ENCODE peak calls at places on chromosomes 13 and 19, in nine cellular contexts. Y is PC-3, G is Peyer's patch, B is psoas muscle, Z is mammary epithelial cell, T is thoracic aorta, V is pancreas, C is thyroid gland, R is cardiac muscle cell. E is an unnamed sample.

GRCh38 chr13:113848431-113849260 is 15.2 kb downstream of the GAS6 start:
- DNase-seq in Y (peak; percentile 20), G (peak; percentile 74), B (peak; percentile 34), Z (peak; percentile 72), T (no peak), V (peak; percentile 40), C (no peak), R (no peak), E (peak; percentile 41)

GRCh38 chr19:7705387-7706187 is 3.7 kb upstream of the FCER2 start:
- DNase-seq in Y (no peak), G (peak; percentile 94), B (peak; percentile 63), Z (no peak), T (no peak), V (no peak), C (no peak), R (no peak), E (peak; percentile 66)

GRCh38 chr13:99062593-99062992 is 84.7 kb upstream of the DOCK9 start:
- DNase-seq in Y (peak; percentile 62), G (no peak), B (no peak), Z (peak; percentile 69), T (no peak), V (no peak), C (peak; percentile 76), R (no peak), E (peak; percentile 82)

GRCh38 chr19:43675906-43676305 is 5.9 kb upstream of the PLAUR start:
- DNase-seq in Y (no peak), G (no peak), B (no peak), Z (no peak), T (no peak), V (no peak), C (no peak), R (no peak), E (no peak)

GRCh38 chr13:114115191-114115671 is 17.2 kb downstream of the RASA3 start:
- DNase-seq in Y (peak; percentile 80), G (peak; percentile 91), B (peak; percentile 77), Z (peak; percentile 19), T (no peak), V (peak; percentile 56), C (no peak), R (no peak), E (peak; percentile 79)

GRCh38 chr13:31048521-31048920 is 113.2 kb downstream of the HSPH1 start:
- DNase-seq in Y (no peak), G (peak; percentile 4), B (no peak), Z (no peak), T (no peak), V (no peak), C (no peak), R (no peak), E (no peak)

GRCh38 chr13:27969073-27969865 is at the start of gene CDX2:
- DNase-seq in Y (no peak), G (peak; percentile 91), B (no peak), Z (no peak), T (no peak), V (no peak), C (no peak), R (no peak), E (no peak)

GRCh38 chr19:49552749-49553148 is 24.9 kb downstream of the RCN3 start:
- DNase-seq in Y (no peak), G (no peak), B (no peak), Z (no peak), T (no peak), V (no peak), C (no peak), R (no peak), E (no peak)

GRCh38 chr13:25179810-25180437 is 7.8 kb upstream of the AMER2 start:
- DNase-seq in Y (no peak), G (no peak), B (no peak), Z (no peak), T (no peak), V (no peak), C (no peak), R (no peak), E (no peak)

GRCh38 chr13:99812611-99813010 is 159.0 kb downstream of the ZIC5 start:
- DNase-seq in Y (peak; percentile 35), G (no peak), B (no peak), Z (no peak), T (no peak), V (no peak), C (no peak), R (no peak), E (no peak)

GRCh38 chr19:8575467-8575997 is 1.7 kb downstream of the MYO1F start:
- DNase-seq in Y (peak; percentile 49), G (peak; percentile 72), B (no peak), Z (no peak), T (no peak), V (no peak), C (no peak), R (no peak), E (no peak)

GRCh38 chr13:45310341-45311138 is 30.4 kb downstream of the TPT1 start:
- DNase-seq in Y (no peak), G (no peak), B (no peak), Z (no peak), T (no peak), V (no peak), C (no peak), R (no peak), E (no peak)

GRCh38 chr13:63696055-63696454 is 2280.4 kb upstream of the PCDH20 start:
- DNase-seq in Y (peak; percentile 2), G (no peak), B (no peak), Z (no peak), T (no peak), V (no peak), C (no peak), R (no peak), E (no peak)

GRCh38 chr19:3648037-3648905 is 21.7 kb upstream of the CACTIN start:
- DNase-seq in Y (no peak), G (no peak), B (no peak), Z (no peak), T (no peak), V (no peak), C (no peak), R (no peak), E (no peak)

GRCh38 chr19:3645726-3646125 is 19.1 kb upstream of the CACTIN start:
- DNase-seq in Y (no peak), G (no peak), B (no peak), Z (no peak), T (no peak), V (no peak), C (no peak), R (no peak), E (no peak)

GRCh38 chr19:3645067-3645396 is 18.4 kb upstream of the CACTIN start:
- DNase-seq in Y (no peak), G (no peak), B (no peak), Z (no peak), T (no peak), V (no peak), C (no peak), R (no peak), E (no peak)

GRCh38 chr19:3644351-3645066 is 17.9 kb upstream of the CACTIN start:
- DNase-seq in Y (no peak), G (no peak), B (no peak), Z (no peak), T (no peak), V (no peak), C (no peak), R (no peak), E (peak; percentile 81)

GRCh38 chr19:3646336-3647092 is 19.9 kb upstream of the CACTIN start:
- DNase-seq in Y (no peak), G (no peak), B (no peak), Z (no peak), T (no peak), V (no peak), C (no peak), R (no peak), E (no peak)
- H3K27ac ChIP-seq in Y (no peak overlapping the region), G (no peak overlapping the region), B (no peak overlapping the region), Z (no peak overlapping the region), T (no peak overlapping the region), V (no peak overlapping the region), C (no peak overlapping the region), R (no peak overlapping the region), E (no peak overlapping the region)

DNA sequence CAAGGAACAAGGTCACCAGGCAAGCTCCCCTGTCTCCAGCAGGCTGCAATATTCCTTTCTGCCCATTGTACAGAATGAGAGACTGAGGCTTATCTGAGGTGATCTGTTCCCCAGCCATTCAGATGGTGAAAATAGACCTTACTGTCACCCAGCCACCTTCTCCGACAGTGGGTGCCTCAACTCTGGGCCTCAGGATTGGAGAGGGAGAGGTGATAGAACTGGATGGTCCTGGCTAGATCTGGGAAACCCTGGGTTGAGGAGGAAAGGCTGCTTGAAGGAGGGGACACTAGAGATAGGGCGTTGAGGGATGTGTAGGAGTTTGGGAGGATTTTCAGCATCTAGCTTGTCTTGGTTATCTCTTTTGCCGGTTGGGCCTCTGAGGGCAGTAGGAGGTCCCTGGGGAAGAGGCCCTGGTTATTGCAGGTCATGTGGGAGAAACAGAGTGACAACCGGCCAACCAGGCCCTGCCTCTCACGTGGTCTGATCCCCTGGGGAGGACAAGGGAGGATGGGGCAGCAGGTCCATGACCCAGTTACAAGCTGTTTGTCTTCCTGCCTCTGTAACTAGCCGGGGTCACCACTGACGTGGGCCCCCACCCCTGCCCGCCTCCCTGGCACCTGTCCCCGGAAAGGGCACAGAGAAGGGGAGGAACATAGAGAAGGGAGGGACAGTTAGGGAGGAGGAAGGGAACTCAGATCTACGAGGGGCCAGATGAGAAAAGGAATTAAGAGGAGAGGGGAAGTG is 8.2 kb downstream of the NFIC start:
- DNase-seq in Y (no peak), G (no peak), B (peak; percentile 95), Z (no peak), T (no peak), V (peak; percentile 81), C (peak; percentile 69), R (no peak), E (peak; percentile 91)
- H3K27ac ChIP-seq in Y (no peak overlapping the region), G (peak overlapping the region; percentile 89), B (peak overlapping the region; percentile 93), Z (no peak overlapping the region), T (peak overlapping the region; percentile 99), V (peak overlapping the region; percentile 88), C (peak overlapping the region; percentile 21), R (no peak overlapping the region), E (peak overlapping the region; percentile 94)

DNA sequence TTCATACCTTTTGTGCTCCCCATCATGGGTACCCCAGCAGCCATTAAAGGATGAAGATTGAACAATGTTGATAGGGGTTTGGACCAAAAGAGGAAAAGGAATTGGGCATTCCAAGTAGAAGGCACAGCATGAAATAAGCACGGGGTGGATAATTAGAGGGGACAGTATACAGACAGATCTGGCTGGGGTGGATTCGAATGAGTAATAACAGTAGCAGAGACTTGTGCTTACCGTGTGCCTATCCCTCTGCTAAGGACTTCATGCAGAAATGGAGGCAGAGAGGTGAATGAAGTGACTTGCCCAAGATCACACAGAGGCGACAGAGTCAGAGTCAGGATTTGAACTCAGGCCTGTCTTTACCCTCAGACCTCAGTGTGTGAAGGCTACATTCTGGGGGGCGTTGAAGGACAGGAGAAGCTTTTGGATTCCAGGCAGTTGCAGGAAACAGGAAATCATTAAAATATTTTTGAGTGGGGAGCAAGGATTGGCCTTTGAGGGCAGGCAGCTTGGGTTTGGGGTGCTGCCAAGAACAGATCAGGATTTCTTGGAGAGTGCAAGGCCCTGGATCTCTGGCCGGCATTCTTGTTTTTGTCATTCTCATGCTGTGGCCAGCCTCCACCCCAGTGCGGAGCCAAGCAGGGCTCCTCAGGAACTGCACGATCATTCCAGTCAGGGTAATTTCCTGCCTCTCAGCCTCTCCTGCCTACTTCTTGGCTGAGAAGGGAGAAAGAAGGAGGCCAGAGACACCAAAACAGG is 18.7 kb downstream of the PAF1 start:
- DNase-seq in Y (no peak), G (peak; percentile 72), B (peak; percentile 87), Z (peak; percentile 20), T (peak; percentile 60), V (no peak), C (peak; percentile 58), R (no peak), E (peak; percentile 91)
- H3K27ac ChIP-seq in Y (no peak overlapping the region), G (peak overlapping the region; percentile 85), B (peak overlapping the region; percentile 83), Z (no peak overlapping the region), T (peak overlapping the region; percentile 99), V (peak overlapping the region; percentile 39), C (peak overlapping the region; percentile 90), R (no peak overlapping the region), E (peak overlapping the region; percentile 89)

GRCh38 chr13:36920612-36921185 is 661 bp upstream of the SMAD9 start:
- DNase-seq in Y (no peak), G (no peak), B (no peak), Z (no peak), T (no peak), V (no peak), C (peak; percentile 47), R (peak; percentile 36), E (peak; percentile 47)
- H3K27ac ChIP-seq in Y (no peak overlapping the region), G (peak overlapping the region; percentile 45), B (peak overlapping the region; percentile 72), Z (no peak overlapping the region), T (peak overlapping the region; percentile 80), V (no peak overlapping the region), C (peak overlapping the region; percentile 52), R (peak overlapping the region; percentile 95), E (peak overlapping the region; percentile 33)

E was measured in right cardiac atrium.